ENCODE peak calls at places on chromosomes 11 and 22, in six cellular contexts. One of them, this sample, is unnamed.

GRCh38 chr11:57379732-57380131 is 1.2 kb downstream of the PRG3 start:
- DNase-seq in thoracic aorta: no peak
- DNase-seq in ascending aorta: no peak
- DNase-seq in ovary: no peak
- DNase-seq in IMR-90: peak; percentile 24
- DNase-seq in coronary artery: no peak
- DNase-seq in this sample: no peak

GRCh38 chr22:49392841-49393510 is 434.7 kb downstream of the BRD1 start:
- DNase-seq in thoracic aorta: no peak
- DNase-seq in ascending aorta: peak; percentile 35
- DNase-seq in ovary: no peak
- DNase-seq in IMR-90: no peak
- DNase-seq in coronary artery: no peak
- DNase-seq in this sample: no peak

GRCh38 chr11:121762820-121763219 is 310.1 kb upstream of the SORL1-AS1 start:
- DNase-seq in thoracic aorta: no peak
- DNase-seq in ascending aorta: no peak
- DNase-seq in ovary: peak; percentile 70
- DNase-seq in IMR-90: peak; percentile 52
- DNase-seq in coronary artery: no peak
- DNase-seq in this sample: no peak

GRCh38 chr11:37712246-37712645 is 1114.2 kb upstream of the RAG2 start:
- DNase-seq in thoracic aorta: no peak
- DNase-seq in ascending aorta: no peak
- DNase-seq in ovary: no peak
- DNase-seq in IMR-90: peak; percentile 6
- DNase-seq in coronary artery: no peak
- DNase-seq in this sample: no peak

GRCh38 chr22:33620085-33620484 is 300.2 kb downstream of the LARGE1 start:
- DNase-seq in thoracic aorta: no peak
- DNase-seq in ascending aorta: no peak
- DNase-seq in ovary: no peak
- DNase-seq in IMR-90: no peak
- DNase-seq in coronary artery: no peak
- DNase-seq in this sample: no peak

GRCh38 chr11:120511116-120511803 is at the start of gene GRIK4:
- DNase-seq in thoracic aorta: peak; percentile 18
- DNase-seq in ascending aorta: peak; percentile 85
- DNase-seq in ovary: peak; percentile 93
- DNase-seq in IMR-90: peak; percentile 57
- DNase-seq in coronary artery: peak; percentile 77
- DNase-seq in this sample: peak; percentile 88

GRCh38 chr22:23781065-23781464 is 5.7 kb upstream of the SMARCB1 start:
- DNase-seq in thoracic aorta: no peak
- DNase-seq in ascending aorta: no peak
- DNase-seq in ovary: no peak
- DNase-seq in IMR-90: no peak
- DNase-seq in coronary artery: no peak
- DNase-seq in this sample: no peak

GRCh38 chr11:43687120-43687791 is 6.7 kb downstream of the HSD17B12 start:
- DNase-seq in thoracic aorta: peak; percentile 7
- DNase-seq in ascending aorta: peak; percentile 86
- DNase-seq in ovary: no peak
- DNase-seq in IMR-90: peak; percentile 19
- DNase-seq in coronary artery: peak; percentile 77
- DNase-seq in this sample: peak; percentile 49

GRCh38 chr11:112877561-112877960 is 83.7 kb upstream of the NCAM1 start:
- DNase-seq in thoracic aorta: no peak
- DNase-seq in ascending aorta: no peak
- DNase-seq in ovary: no peak
- DNase-seq in IMR-90: no peak
- DNase-seq in coronary artery: no peak
- DNase-seq in this sample: no peak

GRCh38 chr11:116610190-116610589 is 162.6 kb downstream of the BUD13 start:
- DNase-seq in thoracic aorta: no peak
- DNase-seq in ascending aorta: peak; percentile 28
- DNase-seq in ovary: no peak
- DNase-seq in IMR-90: no peak
- DNase-seq in coronary artery: peak; percentile 40
- DNase-seq in this sample: no peak

GRCh38 chr11:29293825-29294224 is 723.0 kb downstream of the KCNA4 start:
- DNase-seq in thoracic aorta: no peak
- DNase-seq in ascending aorta: no peak
- DNase-seq in ovary: no peak
- DNase-seq in IMR-90: peak; percentile 94
- DNase-seq in coronary artery: no peak
- DNase-seq in this sample: no peak

GRCh38 chr11:74739546-74740270 is 8.5 kb upstream of the CHRDL2 start:
- DNase-seq in thoracic aorta: no peak
- DNase-seq in ascending aorta: no peak
- DNase-seq in ovary: peak; percentile 54
- DNase-seq in IMR-90: peak; percentile 73
- DNase-seq in coronary artery: no peak
- DNase-seq in this sample: peak; percentile 64

GRCh38 chr11:118572914-118573550 is 823 bp downstream of the ARCN1 start:
- DNase-seq in thoracic aorta: no peak
- DNase-seq in ascending aorta: no peak
- DNase-seq in ovary: no peak
- DNase-seq in IMR-90: peak; percentile 75
- DNase-seq in coronary artery: no peak
- DNase-seq in this sample: no peak

GRCh38 chr22:28231423-28231822 is 312.4 kb upstream of the PITPNB start:
- DNase-seq in thoracic aorta: no peak
- DNase-seq in ascending aorta: no peak
- DNase-seq in ovary: no peak
- DNase-seq in IMR-90: peak; percentile 52
- DNase-seq in coronary artery: no peak
- DNase-seq in this sample: no peak

GRCh38 chr11:73372371-73372993 is 3.7 kb upstream of the RELT start:
- DNase-seq in thoracic aorta: no peak
- DNase-seq in ascending aorta: no peak
- DNase-seq in ovary: no peak
- DNase-seq in IMR-90: no peak
- DNase-seq in coronary artery: no peak
- DNase-seq in this sample: no peak

GRCh38 chr22:35134637-35135036 is 68.7 kb downstream of the ISX start:
- DNase-seq in thoracic aorta: no peak
- DNase-seq in ascending aorta: no peak
- DNase-seq in ovary: no peak
- DNase-seq in IMR-90: no peak
- DNase-seq in coronary artery: no peak
- DNase-seq in this sample: no peak

GRCh38 chr11:73170140-73170539 is 28.0 kb upstream of the FCHSD2 start:
- DNase-seq in thoracic aorta: no peak
- DNase-seq in ascending aorta: no peak
- DNase-seq in ovary: peak; percentile 15
- DNase-seq in IMR-90: no peak
- DNase-seq in coronary artery: no peak
- DNase-seq in this sample: no peak

GRCh38 chr22:48944756-48945620 is 882.7 kb downstream of the BRD1 start:
- DNase-seq in thoracic aorta: no peak
- DNase-seq in ascending aorta: peak; percentile 52
- DNase-seq in ovary: no peak
- DNase-seq in IMR-90: no peak
- DNase-seq in coronary artery: peak; percentile 26
- DNase-seq in this sample: no peak

DNA sequence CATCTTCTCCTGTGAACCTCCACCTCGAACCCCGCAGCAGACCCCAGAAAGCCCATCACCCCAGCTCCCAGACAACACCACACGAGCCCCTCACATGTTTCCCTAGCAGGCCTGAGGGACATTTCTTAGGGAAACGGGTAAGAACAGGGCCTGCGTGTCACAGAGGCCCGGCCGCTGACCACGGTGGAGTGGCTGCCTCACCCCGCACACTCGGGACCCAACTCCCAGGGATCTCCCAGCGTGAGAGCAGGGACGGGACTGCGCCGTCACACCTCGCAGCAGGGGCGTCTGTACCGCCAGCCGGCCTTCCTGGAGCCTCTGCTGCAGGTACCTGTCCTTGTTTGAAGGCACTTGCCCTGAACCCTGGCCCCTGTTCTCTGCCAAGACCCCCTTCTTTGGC is 10.2 kb downstream of the ATP5MGL start:
- DNase-seq in thoracic aorta: no peak
- DNase-seq in ascending aorta: no peak
- DNase-seq in ovary: no peak
- DNase-seq in IMR-90: no peak
- DNase-seq in coronary artery: no peak
- DNase-seq in this sample: peak; percentile 17
- H3K27ac ChIP-seq in thoracic aorta: no peak overlapping the region
- H3K27ac ChIP-seq in ascending aorta: peak overlapping the region; percentile 1
- H3K27ac ChIP-seq in ovary: no peak overlapping the region
- H3K27ac ChIP-seq in IMR-90: no peak overlapping the region
- H3K27ac ChIP-seq in coronary artery: no peak overlapping the region
- H3K27ac ChIP-seq in this sample: no peak overlapping the region

GRCh38 chr22:19715286-19715939 is 1.1 kb downstream of the SEPTIN5 start:
- DNase-seq in thoracic aorta: no peak
- DNase-seq in ascending aorta: no peak
- DNase-seq in ovary: peak; percentile 36
- DNase-seq in IMR-90: no peak
- DNase-seq in coronary artery: no peak
- DNase-seq in this sample: no peak
- TF ChIP-seq CTCF in thoracic aorta: no peak
- TF ChIP-seq CTCF in ascending aorta: no peak
- TF ChIP-seq CTCF in ovary: no peak
- TF ChIP-seq CTCF in IMR-90: no peak
- TF ChIP-seq CTCF in coronary artery: no peak
- TF ChIP-seq CTCF in this sample: no peak

DNA sequence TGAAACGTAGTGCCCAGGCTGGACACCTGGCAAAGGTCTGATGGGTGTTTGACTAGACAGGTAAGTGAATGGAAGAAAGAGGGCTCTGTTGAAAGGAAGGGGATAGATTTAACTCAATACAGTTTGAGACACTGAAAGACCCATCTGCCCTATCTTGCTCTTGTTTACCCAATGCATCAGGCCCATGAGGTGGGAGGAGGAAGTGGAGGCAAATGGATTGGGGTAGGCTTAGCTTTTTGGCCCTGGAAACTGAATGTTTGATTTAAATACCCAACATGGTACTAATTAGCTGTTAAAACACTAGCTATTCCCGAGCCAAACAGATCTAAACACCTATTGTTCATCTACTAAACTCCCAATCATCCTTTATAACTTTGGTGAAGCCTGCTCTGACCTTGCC is 3.5 kb upstream of the UVRAG start:
- DNase-seq in thoracic aorta: no peak
- DNase-seq in ascending aorta: no peak
- DNase-seq in ovary: no peak
- DNase-seq in IMR-90: no peak
- DNase-seq in coronary artery: no peak
- DNase-seq in this sample: no peak
- H3K4me3 ChIP-seq in thoracic aorta: no peak overlapping the region
- H3K4me3 ChIP-seq in ascending aorta: no peak overlapping the region
- H3K4me3 ChIP-seq in ovary: no peak overlapping the region
- H3K4me3 ChIP-seq in IMR-90: no peak overlapping the region
- H3K4me3 ChIP-seq in coronary artery: no peak overlapping the region
- H3K4me3 ChIP-seq in this sample: no peak overlapping the region

DNA sequence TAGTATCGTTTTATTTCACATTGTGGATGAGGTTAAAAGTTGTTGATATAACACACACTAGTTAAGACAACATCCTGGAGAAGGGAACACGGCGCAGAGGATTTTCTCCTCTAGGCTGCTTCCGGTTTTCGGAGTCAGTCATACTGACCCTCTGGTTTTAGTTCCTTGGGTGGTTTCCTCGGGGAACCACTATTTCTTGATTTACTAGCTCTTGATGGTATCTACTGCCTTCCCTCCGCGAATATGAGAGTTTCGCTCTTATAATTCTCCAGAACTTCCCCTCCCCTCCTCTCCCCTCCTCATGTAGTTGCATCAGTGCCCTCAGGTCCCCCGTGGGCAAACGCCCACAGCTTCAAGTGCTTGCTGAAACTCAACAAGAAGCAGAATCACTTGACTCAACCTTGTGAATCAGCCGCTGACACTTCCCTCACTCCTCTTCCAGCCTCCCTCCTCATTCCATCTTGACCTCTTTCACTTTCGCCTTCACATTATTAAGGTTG is 15.9 kb upstream of the APOBEC3A start:
- DNase-seq in thoracic aorta: no peak
- DNase-seq in ascending aorta: no peak
- DNase-seq in ovary: peak; percentile 21
- DNase-seq in IMR-90: no peak
- DNase-seq in coronary artery: no peak
- DNase-seq in this sample: no peak
- H3K27ac ChIP-seq in thoracic aorta: no peak overlapping the region
- H3K27ac ChIP-seq in ascending aorta: no peak overlapping the region
- H3K27ac ChIP-seq in ovary: no peak overlapping the region
- H3K27ac ChIP-seq in IMR-90: no peak overlapping the region
- H3K27ac ChIP-seq in coronary artery: no peak overlapping the region
- H3K27ac ChIP-seq in this sample: no peak overlapping the region

GRCh38 chr22:46682011-46682731 is 55.9 kb downstream of the CERK start:
- DNase-seq in thoracic aorta: no peak
- DNase-seq in ascending aorta: no peak
- DNase-seq in ovary: no peak
- DNase-seq in IMR-90: no peak
- DNase-seq in coronary artery: no peak
- DNase-seq in this sample: no peak

GRCh38 chr22:46679711-46680269 is 58.3 kb downstream of the CERK start:
- DNase-seq in thoracic aorta: no peak
- DNase-seq in ascending aorta: peak; percentile 71
- DNase-seq in ovary: no peak
- DNase-seq in IMR-90: no peak
- DNase-seq in coronary artery: no peak
- DNase-seq in this sample: no peak

GRCh38 chr22:46678003-46678657 is 57.9 kb downstream of the GRAMD4 start:
- DNase-seq in thoracic aorta: no peak
- DNase-seq in ascending aorta: no peak
- DNase-seq in ovary: no peak
- DNase-seq in IMR-90: no peak
- DNase-seq in coronary artery: no peak
- DNase-seq in this sample: no peak

GRCh38 chr22:46678785-46679700 is 58.9 kb downstream of the GRAMD4 start:
- DNase-seq in thoracic aorta: no peak
- DNase-seq in ascending aorta: no peak
- DNase-seq in ovary: no peak
- DNase-seq in IMR-90: peak; percentile 71
- DNase-seq in coronary artery: no peak
- DNase-seq in this sample: no peak

GRCh38 chr22:46681010-46681409 is 57.0 kb downstream of the CERK start:
- DNase-seq in thoracic aorta: no peak
- DNase-seq in ascending aorta: no peak
- DNase-seq in ovary: no peak
- DNase-seq in IMR-90: no peak
- DNase-seq in coronary artery: no peak
- DNase-seq in this sample: no peak
- TF ChIP-seq CTCF in thoracic aorta: no peak
- TF ChIP-seq CTCF in ascending aorta: no peak
- TF ChIP-seq CTCF in ovary: no peak
- TF ChIP-seq CTCF in IMR-90: peak; percentile 9
- TF ChIP-seq CTCF in coronary artery: no peak
- TF ChIP-seq CTCF in this sample: peak; percentile 28

GRCh38 chr11:123300874-123301695 is 106.0 kb upstream of the CLMP start:
- DNase-seq in thoracic aorta: no peak
- DNase-seq in ascending aorta: no peak
- DNase-seq in ovary: no peak
- DNase-seq in IMR-90: peak; percentile 68
- DNase-seq in coronary artery: no peak
- DNase-seq in this sample: no peak
- H3K4me3 ChIP-seq in thoracic aorta: peak overlapping the region; percentile 76
- H3K4me3 ChIP-seq in ascending aorta: peak overlapping the region; percentile 57
- H3K4me3 ChIP-seq in ovary: peak overlapping the region; percentile 25
- H3K4me3 ChIP-seq in IMR-90: no peak overlapping the region
- H3K4me3 ChIP-seq in coronary artery: peak overlapping the region; percentile 71
- H3K4me3 ChIP-seq in this sample: no peak overlapping the region

This sample was measured in adrenal gland.